ENCODE peak calls at places on chromosomes 11 and 22, in six cellular contexts. T is cardiac fibroblast; A is LHCN-M2; P is PC-3; J is activated CD4-positive, alpha-beta T cell treated with anti-CD3 and anti-CD28 coated beads, Interleukin-2, amount 50 U/mL, for 24 hours; D is HL-60. G is an unnamed sample.

GRCh38 chr11:1470681-1471611 is 15.6 kb downstream of the MOB2 start:
- DNase-seq in D (no peak), P (no peak), A (no peak), J (no peak), T (no peak), G (no peak)

GRCh38 chr11:67304511-67305113 is 1.3 kb downstream of the SSH3 start:
- DNase-seq in P (no peak), D (no peak), J (no peak), T (no peak), A (no peak), G (no peak)

GRCh38 chr11:17383466-17383865 is 5.0 kb downstream of the KCNJ11 start:
- DNase-seq in T (no peak), J (no peak), P (no peak), A (no peak), D (peak), G (no peak)

GRCh38 chr11:132844956-132845355 is 687.3 kb downstream of the OPCML start:
- DNase-seq in T (peak), P (peak), D (no peak), J (no peak), A (peak), G (peak)

GRCh38 chr11:109140857-109141515 is 281.0 kb upstream of the C11orf87 start:
- DNase-seq in T (no peak), P (no peak), D (no peak), A (no peak), J (no peak), G (no peak)

GRCh38 chr11:88354909-88355308 is 17.4 kb upstream of the CTSC start:
- DNase-seq in P (no peak), J (no peak), A (no peak), T (no peak), D (no peak), G (no peak)

GRCh38 chr22:38122616-38123015 is 12.1 kb upstream of the BAIAP2L2 start:
- DNase-seq in A (no peak), P (no peak), J (no peak), T (no peak), D (no peak), G (no peak)

GRCh38 chr22:42490244-42490832 is 29.3 kb downstream of the RRP7A start:
- DNase-seq in J (no peak), A (no peak), P (no peak), T (no peak), D (no peak), G (no peak)

GRCh38 chr11:102061276-102061675 is 14.0 kb downstream of the CFAP300 start:
- DNase-seq in J (no peak), A (no peak), P (no peak), D (no peak), T (peak), G (no peak)

GRCh38 chr22:31577711-31578110 is 81.4 kb downstream of the SFI1 start:
- DNase-seq in T (no peak), J (no peak), P (no peak), D (no peak), A (no peak), G (no peak)

GRCh38 chr11:27347361-27347760 is 15.7 kb downstream of the CCDC34 start:
- DNase-seq in J (no peak), A (no peak), D (no peak), P (no peak), T (no peak), G (no peak)

GRCh38 chr11:47359586-47359985 is 7.1 kb upstream of the MYBPC3 start:
- DNase-seq in D (peak), A (no peak), J (no peak), P (no peak), T (no peak), G (no peak)

GRCh38 chr11:125214466-125215204 is 50.1 kb downstream of the PKNOX2 start:
- DNase-seq in T (peak), J (no peak), D (no peak), P (no peak), A (no peak), G (no peak)

GRCh38 chr22:42724062-42724461 is 3.4 kb upstream of the A4GALT start:
- DNase-seq in T (no peak), A (no peak), J (no peak), P (no peak), D (no peak), G (no peak)

GRCh38 chr11:113272281-113272680 is 42.1 kb upstream of the TTC12 start:
- DNase-seq in J (no peak), P (no peak), A (peak), D (no peak), T (no peak), G (no peak)

GRCh38 chr11:64048042-64048854 is 12.5 kb downstream of the FLRT1 start:
- DNase-seq in J (no peak), P (no peak), T (no peak), A (peak), D (no peak), G (no peak)

GRCh38 chr11:121595717-121596156 is 143.0 kb upstream of the SORL1-AS1 start:
- DNase-seq in T (peak), D (no peak), P (peak), J (no peak), A (peak), G (peak)

GRCh38 chr11:14519692-14520085 is 497 bp downstream of the PSMA1 start:
- DNase-seq in T (no peak), A (no peak), J (no peak), D (peak), P (peak), G (peak)